ENCODE peak calls at places on chromosomes 1 and 21, in nine cellular contexts. K is stomach; F is ovary; J is breast epithelium; P is IMR-90; N is fibroblast of lung; R is astrocyte; U is endodermal cell; V is CD8-positive, alpha-beta T cell. L is an unnamed sample.

GRCh38 chr1:7290971-7291970 is 479.8 kb upstream of the VAMP3 start:
- DNase-seq in F (no peak), N (peak), J (no peak), P (peak), V (no peak), R (peak), K (no peak), U (peak), L (peak)

GRCh38 chr1:231678021-231678432 is 51.4 kb downstream of the DISC1 start:
- DNase-seq in P (peak), F (no peak), R (peak), J (no peak), N (peak), U (no peak), K (no peak), V (no peak), L (peak)

GRCh38 chr1:30085814-30086770 is 637.3 kb downstream of the MATN1 start:
- DNase-seq in U (peak), V (no peak), P (peak), N (peak), K (peak), J (no peak), F (peak), R (peak), L (peak)

GRCh38 chr1:231610392-231610791 is 16.2 kb upstream of the DISC1 start:
- DNase-seq in R (no peak), V (no peak), P (no peak), K (no peak), N (no peak), U (no peak), J (no peak), F (no peak), L (no peak)

GRCh38 chr1:162035241-162035640 is 11.6 kb upstream of the OLFML2B start:
- DNase-seq in R (peak), K (no peak), J (no peak), V (no peak), U (no peak), F (no peak), P (no peak), N (no peak), L (no peak)

GRCh38 chr21:45069085-45069484 is 5.3 kb upstream of the ADARB1 start:
- DNase-seq in V (no peak), J (peak), R (no peak), P (no peak), U (no peak), N (no peak), F (no peak), K (no peak), L (no peak)

GRCh38 chr1:167776616-167777252 is 55.0 kb downstream of the MPZL1 start:
- DNase-seq in V (no peak), N (no peak), K (no peak), U (no peak), F (no peak), P (no peak), R (peak), J (no peak), L (peak)

GRCh38 chr1:226123212-226123560 is 60.7 kb downstream of the H3-3A start:
- DNase-seq in F (no peak), V (no peak), N (no peak), K (no peak), J (no peak), R (no peak), U (no peak), P (no peak), L (no peak)

GRCh38 chr1:53398091-53398490 is 61.1 kb upstream of the DMRTB1 start:
- DNase-seq in F (no peak), K (no peak), J (no peak), U (peak), N (no peak), R (no peak), V (no peak), P (peak), L (no peak)

GRCh38 chr1:220681220-220681847 is 8.8 kb upstream of the C1orf115 start:
- DNase-seq in J (no peak), R (no peak), U (no peak), K (no peak), P (no peak), N (peak), F (no peak), V (no peak), L (no peak)

GRCh38 chr1:98919211-98919610 is 85.5 kb downstream of the PLPPR5 start:
- DNase-seq in V (no peak), K (no peak), J (no peak), P (no peak), R (no peak), F (no peak), N (no peak), U (no peak), L (peak)

GRCh38 chr1:111220302-111220890 is 7.1 kb upstream of the CHI3L2 start:
- DNase-seq in N (no peak), K (no peak), F (no peak), U (no peak), V (no peak), R (no peak), J (no peak), P (no peak), L (no peak)

GRCh38 chr1:94602312-94602711 is 60.8 kb upstream of the F3 start:
- DNase-seq in J (no peak), U (peak), N (peak), R (peak), K (peak), V (no peak), P (peak), F (no peak), L (peak)

GRCh38 chr1:27741124-27741523 is 15.4 kb downstream of the FAM76A start:
- DNase-seq in F (no peak), J (no peak), R (no peak), V (no peak), K (no peak), N (no peak), P (no peak), U (no peak), L (no peak)

GRCh38 chr1:119288751-119289150 is 79.8 kb upstream of the HAO2 start:
- DNase-seq in P (peak), F (no peak), U (no peak), J (no peak), K (no peak), V (no peak), R (peak), N (no peak), L (peak)

GRCh38 chr1:156794506-156795373 is 21.9 kb downstream of the SH2D2A start:
- DNase-seq in U (no peak), F (no peak), P (peak), J (no peak), K (no peak), V (no peak), R (no peak), N (no peak), L (no peak)

GRCh38 chr1:178271471-178271870 is 177.6 kb downstream of the RASAL2 start:
- DNase-seq in N (no peak), K (no peak), R (no peak), F (no peak), V (no peak), J (no peak), P (no peak), U (no peak), L (no peak)

GRCh38 chr1:111227875-111228747 is 598 bp downstream of the CHI3L2 start:
- DNase-seq in V (no peak), U (peak), R (peak), K (peak), P (peak), F (peak), J (peak), N (peak), L (peak)

GRCh38 chr1:40392206-40392605 is 18.7 kb downstream of the SMAP2 start:
- DNase-seq in J (no peak), P (peak), K (peak), N (peak), F (no peak), V (no peak), R (peak), U (peak), L (peak)

GRCh38 chr1:198678901-198679329 is 40.1 kb downstream of the PTPRC start:
- DNase-seq in V (peak), U (no peak), J (no peak), P (no peak), R (no peak), N (no peak), K (no peak), F (no peak), L (no peak)

GRCh38 chr1:102296116-102296515 is 299.4 kb upstream of the OLFM3 start:
- DNase-seq in J (no peak), P (no peak), U (no peak), N (no peak), V (no peak), R (no peak), F (no peak), K (no peak), L (no peak)

GRCh38 chr1:109167114-109167513 is 46.6 kb upstream of the SARS1 start:
- DNase-seq in N (no peak), U (no peak), J (no peak), V (no peak), P (no peak), R (peak), F (no peak), K (no peak), L (peak)

GRCh38 chr1:203278087-203278884 is 27.0 kb upstream of the BTG2 start:
- DNase-seq in F (peak), P (peak), R (peak), J (peak), V (no peak), U (peak), N (peak), K (peak), L (peak)

GRCh38 chr1:47276850-47277249 is 37.1 kb downstream of the STIL start:
- DNase-seq in R (no peak), V (no peak), N (no peak), U (no peak), J (no peak), F (no peak), K (no peak), P (no peak), L (no peak)

GRCh38 chr1:13487143-13487868 is 26.5 kb downstream of the LRRC38 start:
- DNase-seq in V (no peak), J (no peak), N (no peak), U (no peak), K (no peak), F (no peak), P (no peak), R (no peak), L (no peak)

GRCh38 chr1:228541725-228542124 is 54.5 kb downstream of the RNF187 start:
- DNase-seq in K (no peak), P (no peak), R (no peak), V (no peak), F (no peak), N (no peak), U (no peak), J (no peak), L (no peak)

GRCh38 chr1:179082308-179083030 is 599 bp downstream of the TOR3A start:
- DNase-seq in U (peak), N (no peak), R (no peak), F (no peak), J (no peak), K (peak), V (peak), P (no peak), L (no peak)

GRCh38 chr21:33302055-33302454 is 22.7 kb upstream of the IFNAR1 start:
- DNase-seq in K (no peak), N (no peak), J (no peak), V (no peak), F (no peak), U (no peak), P (no peak), R (no peak), L (no peak)

GRCh38 chr1:63659448-63659847 is 66.2 kb downstream of the PGM1 start:
- DNase-seq in U (no peak), F (no peak), V (no peak), P (no peak), N (no peak), R (no peak), K (no peak), J (no peak), L (no peak)

GRCh38 chr1:52502789-52503188 is 50.1 kb downstream of the TUT4 start:
- DNase-seq in R (no peak), K (no peak), U (no peak), J (no peak), N (no peak), F (no peak), V (no peak), P (no peak), L (no peak)

GRCh38 chr1:7386226-7387052 is 384.7 kb upstream of the VAMP3 start:
- DNase-seq in V (no peak), F (no peak), U (peak), K (peak), P (no peak), R (peak), J (no peak), N (no peak), L (no peak)

GRCh38 chr1:18192182-18192581 is 84.6 kb downstream of the IGSF21 start:
- DNase-seq in V (no peak), F (no peak), R (no peak), K (no peak), N (no peak), U (no peak), J (no peak), P (no peak), L (no peak)

GRCh38 chr1:198747127-198747526 is 108.3 kb downstream of the PTPRC start:
- DNase-seq in J (no peak), P (no peak), F (no peak), K (no peak), R (no peak), V (no peak), U (no peak), N (no peak), L (no peak)

GRCh38 chr1:104402178-104402577 is 652.5 kb downstream of the AMY1C start:
- DNase-seq in P (no peak), F (no peak), K (no peak), N (no peak), R (no peak), U (no peak), J (no peak), V (no peak), L (no peak)

GRCh38 chr1:44264143-44264542 is 50.9 kb downstream of the DMAP1 start:
- DNase-seq in N (no peak), P (no peak), V (no peak), F (no peak), J (no peak), K (no peak), U (no peak), R (no peak), L (no peak)

GRCh38 chr1:180917306-180918065 is 4.8 kb downstream of the KIAA1614 start:
- DNase-seq in J (no peak), R (no peak), N (no peak), K (no peak), V (no peak), U (peak), P (peak), F (no peak), L (peak)

GRCh38 chr1:119298687-119299086 is 69.9 kb upstream of the HAO2 start:
- DNase-seq in J (no peak), P (peak), R (peak), F (no peak), N (peak), K (no peak), U (no peak), V (no peak), L (peak)

DNA sequence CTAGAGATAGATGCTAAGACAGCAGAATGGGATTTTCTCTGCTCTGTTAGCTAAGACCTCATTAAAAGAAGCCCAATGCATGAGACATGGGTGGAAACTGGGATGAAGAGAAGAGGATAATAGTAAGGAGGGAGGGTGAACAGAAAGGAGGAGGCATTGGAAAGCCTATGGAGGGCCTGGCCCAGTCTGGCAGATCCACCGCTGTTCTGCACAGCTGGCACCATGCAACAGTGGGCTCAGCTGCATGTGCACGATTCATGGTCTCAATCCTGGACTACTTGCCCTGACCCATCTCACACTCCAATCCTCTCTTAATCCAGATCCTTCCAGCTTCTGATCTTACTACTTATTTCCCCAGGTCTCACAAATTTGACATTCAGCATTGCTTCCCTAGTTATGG is 2.2 kb downstream of the PHC2 start:
- DNase-seq in P (no peak), U (no peak), R (no peak), V (no peak), F (no peak), K (no peak), N (no peak), J (no peak), L (no peak)
- H3K4me3 ChIP-seq in P (no peak), U (no peak), R (peak), V (no peak), F (no peak), K (no peak), N (no peak), J (no peak), L (no peak)

GRCh38 chr21:36194024-36194423 is 37.4 kb downstream of the DOP1B start:
- DNase-seq in V (no peak), K (peak), F (no peak), U (no peak), N (no peak), R (no peak), P (no peak), J (no peak), L (peak)
- H3K4me3 ChIP-seq in V (no peak), K (no peak), F (no peak), U (no peak), N (no peak), R (no peak), P (no peak), J (no peak), L (no peak)

GRCh38 chr1:197638316-197638715 is 137.0 kb downstream of the DENND1B start:
- DNase-seq in F (no peak), J (no peak), U (no peak), V (no peak), N (no peak), R (no peak), K (no peak), P (no peak), L (no peak)

GRCh38 chr1:197633447-197634039 is 141.7 kb downstream of the DENND1B start:
- DNase-seq in F (no peak), P (no peak), V (no peak), K (no peak), U (peak), J (no peak), N (no peak), R (no peak), L (no peak)

GRCh38 chr1:197632000-197632399 is 143.3 kb downstream of the DENND1B start:
- DNase-seq in J (no peak), N (no peak), F (no peak), K (no peak), V (no peak), U (no peak), R (no peak), P (no peak), L (no peak)

GRCh38 chr1:197632651-197633050 is 142.6 kb downstream of the DENND1B start:
- DNase-seq in F (no peak), N (no peak), V (no peak), K (no peak), R (no peak), P (no peak), J (no peak), U (no peak), L (no peak)

DNA sequence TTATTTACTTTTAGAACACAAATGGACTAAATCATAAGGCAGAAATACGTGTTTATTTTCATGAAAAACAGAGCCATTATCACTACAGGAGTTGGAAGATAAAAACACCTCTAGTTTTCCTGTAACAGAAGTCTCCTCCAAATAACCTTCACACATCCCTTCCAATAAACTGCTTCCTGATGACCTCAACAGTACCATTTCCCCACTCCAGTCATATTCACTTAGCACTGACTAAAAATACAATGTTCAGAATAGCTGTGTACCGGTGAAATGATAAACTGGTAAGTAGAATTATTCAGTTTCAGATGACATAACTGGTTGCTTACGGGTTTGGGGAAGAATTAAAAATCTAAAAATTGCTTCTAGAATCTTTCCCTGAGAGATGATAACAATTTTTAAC is 137.9 kb downstream of the DENND1B start:
- DNase-seq in K (no peak), U (no peak), V (no peak), J (no peak), P (no peak), F (no peak), N (no peak), R (no peak), L (no peak)
- H3K4me3 ChIP-seq in K (no peak), U (no peak), V (no peak), J (no peak), P (no peak), F (no peak), N (no peak), R (no peak), L (no peak)

DNA sequence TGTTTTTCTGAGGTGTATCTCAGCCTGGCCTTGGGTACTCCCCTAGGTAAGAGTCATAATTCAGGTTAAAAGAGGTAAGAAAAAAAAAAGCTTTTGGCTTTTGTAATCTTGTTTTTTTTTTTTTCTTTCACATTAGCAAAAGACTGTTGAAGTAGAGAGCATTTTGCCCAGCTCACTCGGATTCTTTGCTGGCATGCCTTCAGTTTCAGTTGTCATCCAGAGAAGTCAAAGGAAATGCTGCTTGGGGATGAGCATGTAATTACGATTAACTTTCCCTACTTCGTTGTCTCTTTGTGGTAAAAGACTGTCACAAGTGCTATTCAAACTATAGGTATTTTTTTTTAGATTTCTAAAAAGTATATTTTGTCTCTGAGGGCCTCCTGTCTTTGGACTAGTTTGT is 6.3 kb downstream of the BACH1 start:
- DNase-seq in U (no peak), P (no peak), J (no peak), V (no peak), K (no peak), N (no peak), R (no peak), F (no peak), L (no peak)
- H3K4me3 ChIP-seq in U (no peak), P (no peak), J (no peak), V (no peak), K (no peak), N (no peak), R (no peak), F (no peak), L (no peak)

DNA sequence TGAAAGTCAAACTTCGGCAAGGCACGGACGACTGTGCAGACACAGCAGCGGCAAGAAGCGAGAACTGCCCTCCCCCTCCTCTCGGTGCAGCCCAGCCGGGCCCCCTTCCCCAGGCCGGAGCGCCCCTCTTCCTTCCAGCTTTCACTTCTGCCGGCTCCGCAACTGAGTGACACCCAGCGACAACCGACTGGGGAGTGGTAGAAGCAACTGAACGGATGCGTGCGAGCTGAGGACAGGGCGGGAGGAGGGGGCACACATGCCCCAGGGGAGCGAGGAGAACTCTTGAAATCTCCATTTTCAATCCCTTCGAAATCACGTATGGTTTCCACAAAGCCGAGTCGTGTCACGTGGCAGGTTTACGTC is 146.6 kb downstream of the PGBD5 start:
- DNase-seq in K (no peak), J (peak), F (no peak), R (no peak), U (no peak), N (no peak), P (no peak), V (no peak), L (no peak)
- H3K4me3 ChIP-seq in K (no peak), J (no peak), F (no peak), R (no peak), U (no peak), N (no peak), P (no peak), V (no peak), L (no peak)

GRCh38 chr1:223307544-223307943 is 56.4 kb downstream of the SUSD4 start:
- DNase-seq in R (no peak), F (no peak), P (no peak), U (no peak), N (no peak), K (no peak), V (no peak), J (no peak), L (no peak)
- H3K4me3 ChIP-seq in R (no peak), F (no peak), P (no peak), U (no peak), N (no peak), K (no peak), V (no peak), J (no peak), L (no peak)

DNA sequence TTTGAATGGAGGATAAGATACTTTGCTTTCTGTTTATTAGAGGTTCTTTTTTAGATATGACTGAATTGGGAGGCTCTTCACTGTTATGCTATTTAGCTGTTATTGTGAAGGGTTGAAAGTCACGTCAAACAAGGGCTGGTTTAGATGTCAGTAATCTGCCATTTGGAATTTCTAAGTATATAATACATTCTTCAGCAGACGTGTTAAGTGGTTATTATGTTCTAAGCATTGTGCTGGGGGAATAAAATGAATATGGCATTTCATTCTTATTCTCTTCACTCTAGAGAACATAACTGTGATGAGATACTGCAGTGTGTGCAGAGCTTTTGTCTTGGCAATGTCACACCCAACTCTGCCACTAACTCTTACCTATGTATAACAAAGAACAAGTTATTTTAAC is 58.0 kb downstream of the SLC30A7 start:
- DNase-seq in J (no peak), F (no peak), V (no peak), N (no peak), U (no peak), K (no peak), R (no peak), P (no peak), L (no peak)
- H3K4me3 ChIP-seq in J (no peak), F (no peak), V (no peak), N (no peak), U (no peak), K (no peak), R (no peak), P (no peak), L (no peak)